ENCODE peak calls at places on chromosomes 1 and 21, in four cellular contexts. X is A549, V is uterus, P is prostate gland. H is an unnamed sample.

GRCh38 chr1:153447498-153448170 is 12.8 kb downstream of the S100A7 start:
- DNase-seq in X (no peak), V (no peak), P (no peak), H (no peak)

GRCh38 chr1:205676597-205676996 is 3.7 kb downstream of the SLC45A3 start:
- DNase-seq in X (no peak), V (no peak), P (no peak), H (peak; percentile 59)

GRCh38 chr1:236181059-236181458 is 38.7 kb downstream of the GPR137B start:
- DNase-seq in X (no peak), V (no peak), P (no peak), H (no peak)

GRCh38 chr1:9151326-9151860 is 22.5 kb upstream of the GPR157 start:
- DNase-seq in X (no peak), V (no peak), P (no peak), H (no peak)

GRCh38 chr1:25715888-25716287 is 84.1 kb upstream of the SELENON start:
- DNase-seq in X (no peak), V (no peak), P (no peak), H (no peak)

GRCh38 chr21:38664315-38664714 is 141.4 kb upstream of the ETS2 start:
- DNase-seq in X (no peak), V (no peak), P (no peak), H (no peak)

GRCh38 chr1:85460555-85461088 is 4.3 kb downstream of the DDAH1 start:
- DNase-seq in X (no peak), V (no peak), P (peak; percentile 58), H (no peak)

GRCh38 chr1:246012271-246012854 is 494.7 kb downstream of the SMYD3 start:
- DNase-seq in X (peak; percentile 17), V (no peak), P (no peak), H (no peak)

GRCh38 chr1:94050675-94051074 is 70.3 kb downstream of the ABCA4 start:
- DNase-seq in X (no peak), V (no peak), P (no peak), H (no peak)

GRCh38 chr1:32741417-32742131 is 39.0 kb upstream of the SYNC start:
- DNase-seq in X (peak; percentile 69), V (peak; percentile 31), P (no peak), H (no peak)

GRCh38 chr1:110872745-110873435 is at the start of gene CD53:
- DNase-seq in X (no peak), V (no peak), P (no peak), H (no peak)

GRCh38 chr21:45390831-45391742 is 13.9 kb upstream of the COL18A1 start:
- DNase-seq in X (no peak), V (no peak), P (no peak), H (no peak)

GRCh38 chr1:184075040-184076029 is 23.8 kb downstream of the TSEN15 start:
- DNase-seq in X (peak; percentile 37), V (peak; percentile 28), P (peak; percentile 46), H (peak; percentile 10)

GRCh38 chr1:11653616-11654570 is at the start of gene FBXO2:
- DNase-seq in X (no peak), V (no peak), P (no peak), H (no peak)

GRCh38 chr1:91803847-91804545 is 82.0 kb downstream of the TGFBR3 start:
- DNase-seq in X (no peak), V (no peak), P (no peak), H (no peak)

GRCh38 chr1:196661345-196661744 is 9.5 kb downstream of the CFH start:
- DNase-seq in X (no peak), V (no peak), P (no peak), H (no peak)

GRCh38 chr1:64309468-64309867 is 106.0 kb downstream of the UBE2U start:
- DNase-seq in X (no peak), V (no peak), P (no peak), H (peak; percentile 28)

GRCh38 chr1:101929343-101929742 is 67.4 kb downstream of the OLFM3 start:
- DNase-seq in X (no peak), V (no peak), P (no peak), H (no peak)

GRCh38 chr1:57381871-57382270 is 42.0 kb downstream of the DAB1 start:
- DNase-seq in X (no peak), V (no peak), P (no peak), H (no peak)

GRCh38 chr1:236081546-236082227 is 16.8 kb upstream of the NID1 start:
- DNase-seq in X (no peak), V (no peak), P (no peak), H (no peak)

GRCh38 chr1:41109316-41110263 is 88.1 kb upstream of the SLFNL1 start:
- DNase-seq in X (peak; percentile 38), V (peak; percentile 68), P (peak; percentile 72), H (no peak)

GRCh38 chr1:53532912-53533311 is 73.7 kb downstream of the DMRTB1 start:
- DNase-seq in X (no peak), V (no peak), P (no peak), H (no peak)

GRCh38 chr1:38571726-38572125 is 287.8 kb downstream of the RRAGC start:
- DNase-seq in X (no peak), V (peak; percentile 19), P (peak; percentile 91), H (no peak)

GRCh38 chr1:53678507-53678906 is 60.5 kb downstream of the GLIS1 start:
- DNase-seq in X (no peak), V (no peak), P (no peak), H (no peak)

GRCh38 chr1:28199328-28200233 is 23.1 kb upstream of the PTAFR start:
- DNase-seq in X (no peak), V (no peak), P (no peak), H (no peak)
- H3K27ac ChIP-seq in X (no peak overlapping the region), V (no peak overlapping the region), P (no peak overlapping the region), H (no peak overlapping the region)

GRCh38 chr1:234562336-234562735 is 47.6 kb downstream of the IRF2BP2 start:
- DNase-seq in X (no peak), V (peak; percentile 24), P (no peak), H (no peak)

GRCh38 chr1:234561322-234561721 is 48.7 kb downstream of the IRF2BP2 start:
- DNase-seq in X (no peak), V (no peak), P (no peak), H (no peak)

GRCh38 chr1:234559152-234559916 is 50.6 kb downstream of the IRF2BP2 start:
- DNase-seq in X (no peak), V (peak; percentile 10), P (no peak), H (no peak)

GRCh38 chr1:234558186-234558836 is 51.7 kb downstream of the IRF2BP2 start:
- DNase-seq in X (no peak), V (peak; percentile 8), P (no peak), H (no peak)

GRCh38 chr1:234559917-234560676 is 49.9 kb downstream of the IRF2BP2 start:
- DNase-seq in X (no peak), V (peak; percentile 10), P (no peak), H (no peak)
- H3K27ac ChIP-seq in X (peak overlapping the region; percentile 10), V (no peak overlapping the region), P (no peak overlapping the region), H (no peak overlapping the region)

GRCh38 chr1:59994302-59995198 is 68.0 kb upstream of the CYP2J2 start:
- DNase-seq in X (no peak), V (peak; percentile 25), P (no peak), H (no peak)
- H3K27ac ChIP-seq in X (no peak overlapping the region), V (peak overlapping the region; percentile 42), P (no peak overlapping the region), H (no peak overlapping the region)

GRCh38 chr1:27403065-27403726 is 10.8 kb downstream of the GPR3 start:
- DNase-seq in X (no peak), V (peak; percentile 84), P (peak; percentile 48), H (no peak)

GRCh38 chr1:27408151-27408550 is 15.7 kb downstream of the GPR3 start:
- DNase-seq in X (no peak), V (no peak), P (no peak), H (no peak)

GRCh38 chr1:27403931-27404330 is 11.5 kb downstream of the GPR3 start:
- DNase-seq in X (no peak), V (no peak), P (no peak), H (no peak)

GRCh38 chr1:27405074-27405473 is 12.7 kb downstream of the GPR3 start:
- DNase-seq in X (no peak), V (peak; percentile 45), P (no peak), H (no peak)

DNA sequence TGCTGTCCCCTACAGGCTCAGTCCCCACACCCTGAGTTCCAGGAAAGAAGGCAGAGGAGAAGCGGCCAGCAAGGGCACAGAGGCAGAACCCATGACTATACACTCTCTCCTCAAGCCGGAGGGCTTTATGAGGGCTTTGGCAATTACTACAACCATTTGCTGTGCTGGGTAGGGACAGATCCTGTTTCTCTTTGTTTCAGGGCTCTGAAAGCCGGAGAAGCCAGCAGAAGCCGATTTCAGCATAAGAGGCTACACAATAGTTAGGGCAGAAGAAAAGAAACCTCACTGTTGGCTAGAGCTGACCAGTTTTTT is 13.9 kb downstream of the GPR3 start:
- DNase-seq in X (no peak), V (no peak), P (no peak), H (no peak)
- H3K27ac ChIP-seq in X (no peak overlapping the region), V (peak overlapping the region; percentile 81), P (peak overlapping the region; percentile 79), H (peak overlapping the region; percentile 44)